ENCODE peak calls at places on chromosomes 2 and 18, in five cellular contexts. L is GDM1, F is NCI-H2081, D is OCI-LY7, V is T-helper 22 cell. J is an unnamed sample.

GRCh38 chr18:45049548-45050307 is 369.0 kb downstream of the SETBP1 start:
- DNase-seq in L (no peak), F (no peak), D (no peak), V (no peak), J (peak; percentile 18)

GRCh38 chr2:219331560-219332213 is 857 bp downstream of the RESP18 start:
- DNase-seq in L (no peak), F (no peak), D (no peak), V (no peak), J (no peak)

GRCh38 chr2:33354981-33355380 is 121.5 kb upstream of the RASGRP3 start:
- DNase-seq in L (no peak), F (no peak), D (no peak), V (no peak), J (no peak)

GRCh38 chr18:3869848-3870247 is 419.9 kb downstream of the TGIF1 start:
- DNase-seq in L (no peak), F (peak; percentile 53), D (peak; percentile 56), V (no peak), J (peak; percentile 53)

GRCh38 chr2:159035790-159036411 is 67.5 kb downstream of the TANC1 start:
- DNase-seq in L (peak; percentile 6), F (peak; percentile 43), D (peak; percentile 2), V (no peak), J (no peak)

GRCh38 chr2:181131584-181131983 is 151.2 kb downstream of the UBE2E3 start:
- DNase-seq in L (no peak), F (no peak), D (no peak), V (no peak), J (no peak)

GRCh38 chr2:230060672-230061293 is 7.9 kb downstream of the SLC16A14 start:
- DNase-seq in L (no peak), F (no peak), D (no peak), V (no peak), J (no peak)

GRCh38 chr2:59276033-59276432 is 1034.9 kb upstream of the FANCL start:
- DNase-seq in L (no peak), F (no peak), D (no peak), V (no peak), J (no peak)

GRCh38 chr2:216572582-216573578 is 60.3 kb upstream of the IGFBP2 start:
- DNase-seq in L (no peak), F (no peak), D (no peak), V (no peak), J (no peak)

J was measured in NCI-H446.